ENCODE peak calls at places on chromosomes 4 and X, in seven cellular contexts. One of them, this sample, is unnamed.

GRCh38 chrX:87687703-87688102 is 170.1 kb downstream of the KLHL4 start:
- DNase-seq in activated T-helper 1 cell treated with anti-CD3 and anti-CD28 coated beads, Interleukin-2, amount 50 U/mL, for 16 hours: no peak
- DNase-seq in activated CD4-positive, CD25-positive, alpha-beta regulatory T cell: no peak
- DNase-seq in neuronal stem cell: no peak
- DNase-seq in T-cell: no peak
- DNase-seq in neural progenitor cell: no peak
- DNase-seq in stimulated activated CD8-positive, alpha-beta memory T cell treated with anti-CD3 and anti-CD28 coated beads, Interleukin-7, amount 100 ng/mL, for 4 hours: no peak
- DNase-seq in this sample: no peak

GRCh38 chr4:168654206-168655174 is 157.6 kb downstream of the PALLD start:
- DNase-seq in activated T-helper 1 cell treated with anti-CD3 and anti-CD28 coated beads, Interleukin-2, amount 50 U/mL, for 16 hours: no peak
- DNase-seq in activated CD4-positive, CD25-positive, alpha-beta regulatory T cell: no peak
- DNase-seq in neuronal stem cell: no peak
- DNase-seq in T-cell: no peak
- DNase-seq in neural progenitor cell: no peak
- DNase-seq in stimulated activated CD8-positive, alpha-beta memory T cell treated with anti-CD3 and anti-CD28 coated beads, Interleukin-7, amount 100 ng/mL, for 4 hours: no peak
- DNase-seq in this sample: no peak

GRCh38 chrX:12308420-12308819 is 170.1 kb downstream of the FRMPD4 start:
- DNase-seq in activated T-helper 1 cell treated with anti-CD3 and anti-CD28 coated beads, Interleukin-2, amount 50 U/mL, for 16 hours: no peak
- DNase-seq in activated CD4-positive, CD25-positive, alpha-beta regulatory T cell: no peak
- DNase-seq in neuronal stem cell: no peak
- DNase-seq in T-cell: no peak
- DNase-seq in neural progenitor cell: peak; percentile 3
- DNase-seq in stimulated activated CD8-positive, alpha-beta memory T cell treated with anti-CD3 and anti-CD28 coated beads, Interleukin-7, amount 100 ng/mL, for 4 hours: no peak
- DNase-seq in this sample: no peak

GRCh38 chrX:45400380-45400779 is 199.7 kb upstream of the DIPK2B start:
- DNase-seq in activated T-helper 1 cell treated with anti-CD3 and anti-CD28 coated beads, Interleukin-2, amount 50 U/mL, for 16 hours: no peak
- DNase-seq in activated CD4-positive, CD25-positive, alpha-beta regulatory T cell: no peak
- DNase-seq in neuronal stem cell: no peak
- DNase-seq in T-cell: no peak
- DNase-seq in neural progenitor cell: no peak
- DNase-seq in stimulated activated CD8-positive, alpha-beta memory T cell treated with anti-CD3 and anti-CD28 coated beads, Interleukin-7, amount 100 ng/mL, for 4 hours: no peak
- DNase-seq in this sample: no peak

GRCh38 chr4:141614878-141615586 is 21.4 kb upstream of the IL15 start:
- DNase-seq in activated T-helper 1 cell treated with anti-CD3 and anti-CD28 coated beads, Interleukin-2, amount 50 U/mL, for 16 hours: no peak
- DNase-seq in activated CD4-positive, CD25-positive, alpha-beta regulatory T cell: no peak
- DNase-seq in neuronal stem cell: no peak
- DNase-seq in T-cell: no peak
- DNase-seq in neural progenitor cell: no peak
- DNase-seq in stimulated activated CD8-positive, alpha-beta memory T cell treated with anti-CD3 and anti-CD28 coated beads, Interleukin-7, amount 100 ng/mL, for 4 hours: no peak
- DNase-seq in this sample: no peak

GRCh38 chrX:46967547-46967946 is 55.3 kb downstream of the JADE3 start:
- DNase-seq in activated T-helper 1 cell treated with anti-CD3 and anti-CD28 coated beads, Interleukin-2, amount 50 U/mL, for 16 hours: no peak
- DNase-seq in activated CD4-positive, CD25-positive, alpha-beta regulatory T cell: no peak
- DNase-seq in neuronal stem cell: no peak
- DNase-seq in T-cell: no peak
- DNase-seq in neural progenitor cell: no peak
- DNase-seq in stimulated activated CD8-positive, alpha-beta memory T cell treated with anti-CD3 and anti-CD28 coated beads, Interleukin-7, amount 100 ng/mL, for 4 hours: no peak
- DNase-seq in this sample: no peak

GRCh38 chr4:117420966-117421365 is 335.6 kb upstream of the TRAM1L1 start:
- DNase-seq in activated T-helper 1 cell treated with anti-CD3 and anti-CD28 coated beads, Interleukin-2, amount 50 U/mL, for 16 hours: no peak
- DNase-seq in activated CD4-positive, CD25-positive, alpha-beta regulatory T cell: no peak
- DNase-seq in neuronal stem cell: no peak
- DNase-seq in T-cell: no peak
- DNase-seq in neural progenitor cell: no peak
- DNase-seq in stimulated activated CD8-positive, alpha-beta memory T cell treated with anti-CD3 and anti-CD28 coated beads, Interleukin-7, amount 100 ng/mL, for 4 hours: no peak
- DNase-seq in this sample: no peak

GRCh38 chrX:40109288-40110008 is 11.7 kb upstream of the BCOR start:
- DNase-seq in activated T-helper 1 cell treated with anti-CD3 and anti-CD28 coated beads, Interleukin-2, amount 50 U/mL, for 16 hours: no peak
- DNase-seq in activated CD4-positive, CD25-positive, alpha-beta regulatory T cell: no peak
- DNase-seq in neuronal stem cell: no peak
- DNase-seq in T-cell: no peak
- DNase-seq in neural progenitor cell: peak; percentile 73
- DNase-seq in stimulated activated CD8-positive, alpha-beta memory T cell treated with anti-CD3 and anti-CD28 coated beads, Interleukin-7, amount 100 ng/mL, for 4 hours: no peak
- DNase-seq in this sample: no peak

GRCh38 chr4:123676550-123677229 is 280.1 kb downstream of the SPRY1 start:
- DNase-seq in activated T-helper 1 cell treated with anti-CD3 and anti-CD28 coated beads, Interleukin-2, amount 50 U/mL, for 16 hours: no peak
- DNase-seq in activated CD4-positive, CD25-positive, alpha-beta regulatory T cell: no peak
- DNase-seq in neuronal stem cell: no peak
- DNase-seq in T-cell: no peak
- DNase-seq in neural progenitor cell: peak; percentile 37
- DNase-seq in stimulated activated CD8-positive, alpha-beta memory T cell treated with anti-CD3 and anti-CD28 coated beads, Interleukin-7, amount 100 ng/mL, for 4 hours: no peak
- DNase-seq in this sample: no peak

GRCh38 chr4:101199507-101200285 is 147.6 kb downstream of the PPP3CA start:
- DNase-seq in activated T-helper 1 cell treated with anti-CD3 and anti-CD28 coated beads, Interleukin-2, amount 50 U/mL, for 16 hours: no peak
- DNase-seq in activated CD4-positive, CD25-positive, alpha-beta regulatory T cell: no peak
- DNase-seq in neuronal stem cell: no peak
- DNase-seq in T-cell: no peak
- DNase-seq in neural progenitor cell: no peak
- DNase-seq in stimulated activated CD8-positive, alpha-beta memory T cell treated with anti-CD3 and anti-CD28 coated beads, Interleukin-7, amount 100 ng/mL, for 4 hours: no peak
- DNase-seq in this sample: no peak

GRCh38 chr4:16269742-16270522 is 43.7 kb upstream of the TAPT1 start:
- DNase-seq in activated T-helper 1 cell treated with anti-CD3 and anti-CD28 coated beads, Interleukin-2, amount 50 U/mL, for 16 hours: no peak
- DNase-seq in activated CD4-positive, CD25-positive, alpha-beta regulatory T cell: no peak
- DNase-seq in neuronal stem cell: no peak
- DNase-seq in T-cell: no peak
- DNase-seq in neural progenitor cell: no peak
- DNase-seq in stimulated activated CD8-positive, alpha-beta memory T cell treated with anti-CD3 and anti-CD28 coated beads, Interleukin-7, amount 100 ng/mL, for 4 hours: no peak
- DNase-seq in this sample: no peak

GRCh38 chr4:184969610-184970009 is 48.7 kb upstream of the HELT start:
- DNase-seq in activated T-helper 1 cell treated with anti-CD3 and anti-CD28 coated beads, Interleukin-2, amount 50 U/mL, for 16 hours: no peak
- DNase-seq in activated CD4-positive, CD25-positive, alpha-beta regulatory T cell: no peak
- DNase-seq in neuronal stem cell: no peak
- DNase-seq in T-cell: no peak
- DNase-seq in neural progenitor cell: no peak
- DNase-seq in stimulated activated CD8-positive, alpha-beta memory T cell treated with anti-CD3 and anti-CD28 coated beads, Interleukin-7, amount 100 ng/mL, for 4 hours: no peak
- DNase-seq in this sample: no peak

GRCh38 chr4:182578402-182578801 is 335.2 kb downstream of the TENM3 start:
- DNase-seq in activated T-helper 1 cell treated with anti-CD3 and anti-CD28 coated beads, Interleukin-2, amount 50 U/mL, for 16 hours: no peak
- DNase-seq in activated CD4-positive, CD25-positive, alpha-beta regulatory T cell: no peak
- DNase-seq in neuronal stem cell: no peak
- DNase-seq in T-cell: no peak
- DNase-seq in neural progenitor cell: no peak
- DNase-seq in stimulated activated CD8-positive, alpha-beta memory T cell treated with anti-CD3 and anti-CD28 coated beads, Interleukin-7, amount 100 ng/mL, for 4 hours: no peak
- DNase-seq in this sample: no peak

GRCh38 chr4:66574145-66574978 is 904.1 kb upstream of the EPHA5 start:
- DNase-seq in activated T-helper 1 cell treated with anti-CD3 and anti-CD28 coated beads, Interleukin-2, amount 50 U/mL, for 16 hours: no peak
- DNase-seq in activated CD4-positive, CD25-positive, alpha-beta regulatory T cell: no peak
- DNase-seq in neuronal stem cell: no peak
- DNase-seq in T-cell: no peak
- DNase-seq in neural progenitor cell: no peak
- DNase-seq in stimulated activated CD8-positive, alpha-beta memory T cell treated with anti-CD3 and anti-CD28 coated beads, Interleukin-7, amount 100 ng/mL, for 4 hours: no peak
- DNase-seq in this sample: no peak

GRCh38 chrX:22373766-22374165 is 101.1 kb downstream of the CBLL2 start:
- DNase-seq in activated T-helper 1 cell treated with anti-CD3 and anti-CD28 coated beads, Interleukin-2, amount 50 U/mL, for 16 hours: no peak
- DNase-seq in activated CD4-positive, CD25-positive, alpha-beta regulatory T cell: no peak
- DNase-seq in neuronal stem cell: no peak
- DNase-seq in T-cell: no peak
- DNase-seq in neural progenitor cell: no peak
- DNase-seq in stimulated activated CD8-positive, alpha-beta memory T cell treated with anti-CD3 and anti-CD28 coated beads, Interleukin-7, amount 100 ng/mL, for 4 hours: no peak
- DNase-seq in this sample: no peak

GRCh38 chrX:11499076-11500044 is 166.4 kb downstream of the ARHGAP6 start:
- DNase-seq in activated T-helper 1 cell treated with anti-CD3 and anti-CD28 coated beads, Interleukin-2, amount 50 U/mL, for 16 hours: no peak
- DNase-seq in activated CD4-positive, CD25-positive, alpha-beta regulatory T cell: no peak
- DNase-seq in neuronal stem cell: no peak
- DNase-seq in T-cell: no peak
- DNase-seq in neural progenitor cell: no peak
- DNase-seq in stimulated activated CD8-positive, alpha-beta memory T cell treated with anti-CD3 and anti-CD28 coated beads, Interleukin-7, amount 100 ng/mL, for 4 hours: no peak
- DNase-seq in this sample: no peak

GRCh38 chr4:25937801-25938200 is 23.8 kb downstream of the SMIM20 start:
- DNase-seq in activated T-helper 1 cell treated with anti-CD3 and anti-CD28 coated beads, Interleukin-2, amount 50 U/mL, for 16 hours: no peak
- DNase-seq in activated CD4-positive, CD25-positive, alpha-beta regulatory T cell: no peak
- DNase-seq in neuronal stem cell: no peak
- DNase-seq in T-cell: no peak
- DNase-seq in neural progenitor cell: no peak
- DNase-seq in stimulated activated CD8-positive, alpha-beta memory T cell treated with anti-CD3 and anti-CD28 coated beads, Interleukin-7, amount 100 ng/mL, for 4 hours: no peak
- DNase-seq in this sample: no peak

GRCh38 chrX:132330156-132330729 is 111.0 kb upstream of the RAP2C start:
- DNase-seq in activated T-helper 1 cell treated with anti-CD3 and anti-CD28 coated beads, Interleukin-2, amount 50 U/mL, for 16 hours: no peak
- DNase-seq in activated CD4-positive, CD25-positive, alpha-beta regulatory T cell: no peak
- DNase-seq in neuronal stem cell: no peak
- DNase-seq in T-cell: no peak
- DNase-seq in neural progenitor cell: no peak
- DNase-seq in stimulated activated CD8-positive, alpha-beta memory T cell treated with anti-CD3 and anti-CD28 coated beads, Interleukin-7, amount 100 ng/mL, for 4 hours: no peak
- DNase-seq in this sample: no peak

GRCh38 chr4:7103031-7103598 is 35.3 kb upstream of the GRPEL1 start:
- DNase-seq in activated T-helper 1 cell treated with anti-CD3 and anti-CD28 coated beads, Interleukin-2, amount 50 U/mL, for 16 hours: peak; percentile 67
- DNase-seq in activated CD4-positive, CD25-positive, alpha-beta regulatory T cell: peak; percentile 56
- DNase-seq in neuronal stem cell: peak; percentile 81
- DNase-seq in T-cell: peak; percentile 63
- DNase-seq in neural progenitor cell: peak; percentile 95
- DNase-seq in stimulated activated CD8-positive, alpha-beta memory T cell treated with anti-CD3 and anti-CD28 coated beads, Interleukin-7, amount 100 ng/mL, for 4 hours: peak; percentile 54
- DNase-seq in this sample: peak; percentile 75

GRCh38 chr4:1383728-1384591 is 22.3 kb downstream of the NKX1-1 start:
- DNase-seq in activated T-helper 1 cell treated with anti-CD3 and anti-CD28 coated beads, Interleukin-2, amount 50 U/mL, for 16 hours: no peak
- DNase-seq in activated CD4-positive, CD25-positive, alpha-beta regulatory T cell: no peak
- DNase-seq in neuronal stem cell: no peak
- DNase-seq in T-cell: no peak
- DNase-seq in neural progenitor cell: no peak
- DNase-seq in stimulated activated CD8-positive, alpha-beta memory T cell treated with anti-CD3 and anti-CD28 coated beads, Interleukin-7, amount 100 ng/mL, for 4 hours: no peak
- DNase-seq in this sample: no peak

GRCh38 chr4:118848901-118849300 is 13.0 kb upstream of the SEC24D start:
- DNase-seq in activated T-helper 1 cell treated with anti-CD3 and anti-CD28 coated beads, Interleukin-2, amount 50 U/mL, for 16 hours: no peak
- DNase-seq in activated CD4-positive, CD25-positive, alpha-beta regulatory T cell: no peak
- DNase-seq in neuronal stem cell: no peak
- DNase-seq in T-cell: no peak
- DNase-seq in neural progenitor cell: no peak
- DNase-seq in stimulated activated CD8-positive, alpha-beta memory T cell treated with anti-CD3 and anti-CD28 coated beads, Interleukin-7, amount 100 ng/mL, for 4 hours: no peak
- DNase-seq in this sample: no peak

GRCh38 chrX:153794897-153795816 is 689 bp downstream of the SSR4 start:
- DNase-seq in activated T-helper 1 cell treated with anti-CD3 and anti-CD28 coated beads, Interleukin-2, amount 50 U/mL, for 16 hours: no peak
- DNase-seq in activated CD4-positive, CD25-positive, alpha-beta regulatory T cell: no peak
- DNase-seq in neuronal stem cell: no peak
- DNase-seq in T-cell: no peak
- DNase-seq in neural progenitor cell: peak; percentile 42
- DNase-seq in stimulated activated CD8-positive, alpha-beta memory T cell treated with anti-CD3 and anti-CD28 coated beads, Interleukin-7, amount 100 ng/mL, for 4 hours: no peak
- DNase-seq in this sample: peak; percentile 9

GRCh38 chr4:111854494-111855087 is 290.7 kb upstream of the FAM241A start:
- DNase-seq in activated T-helper 1 cell treated with anti-CD3 and anti-CD28 coated beads, Interleukin-2, amount 50 U/mL, for 16 hours: no peak
- DNase-seq in activated CD4-positive, CD25-positive, alpha-beta regulatory T cell: no peak
- DNase-seq in neuronal stem cell: peak; percentile 21
- DNase-seq in T-cell: no peak
- DNase-seq in neural progenitor cell: peak; percentile 29
- DNase-seq in stimulated activated CD8-positive, alpha-beta memory T cell treated with anti-CD3 and anti-CD28 coated beads, Interleukin-7, amount 100 ng/mL, for 4 hours: no peak
- DNase-seq in this sample: no peak

GRCh38 chrX:77597511-77597910 is 150.3 kb downstream of the FGF16 start:
- DNase-seq in activated T-helper 1 cell treated with anti-CD3 and anti-CD28 coated beads, Interleukin-2, amount 50 U/mL, for 16 hours: no peak
- DNase-seq in activated CD4-positive, CD25-positive, alpha-beta regulatory T cell: no peak
- DNase-seq in neuronal stem cell: no peak
- DNase-seq in T-cell: no peak
- DNase-seq in neural progenitor cell: no peak
- DNase-seq in stimulated activated CD8-positive, alpha-beta memory T cell treated with anti-CD3 and anti-CD28 coated beads, Interleukin-7, amount 100 ng/mL, for 4 hours: no peak
- DNase-seq in this sample: no peak

GRCh38 chr4:184805462-184806245 is 20.1 kb downstream of the ACSL1 start:
- DNase-seq in activated T-helper 1 cell treated with anti-CD3 and anti-CD28 coated beads, Interleukin-2, amount 50 U/mL, for 16 hours: no peak
- DNase-seq in activated CD4-positive, CD25-positive, alpha-beta regulatory T cell: no peak
- DNase-seq in neuronal stem cell: no peak
- DNase-seq in T-cell: no peak
- DNase-seq in neural progenitor cell: no peak
- DNase-seq in stimulated activated CD8-positive, alpha-beta memory T cell treated with anti-CD3 and anti-CD28 coated beads, Interleukin-7, amount 100 ng/mL, for 4 hours: no peak
- DNase-seq in this sample: no peak